ENCODE peak calls at places on chromosomes 4 and X, in four cellular contexts. S is fibroblast of the aortic adventitia, T is NCI-H1092, P is colonic mucosa. Q is an unnamed sample.

GRCh38 chr4:141686146-141686775 is 49.9 kb downstream of the IL15 start:
- DNase-seq in T (peak), P (no peak), S (peak), Q (no peak)

GRCh38 chrX:348461-349117 is 30.0 kb upstream of the GTPBP6 start:
- DNase-seq in P (no peak), T (no peak), S (peak), Q (no peak)

GRCh38 chr4:189502841-189503240 is 437.8 kb upstream of the FRG1 start:
- DNase-seq in P (no peak), T (no peak), S (no peak), Q (no peak)

GRCh38 chr4:69069085-69069484 is 27.2 kb upstream of the UGT2B7 start:
- DNase-seq in S (no peak), T (no peak), P (no peak), Q (no peak)

GRCh38 chrX:78839711-78840110 is 92.2 kb downstream of the LPAR4 start:
- DNase-seq in T (no peak), P (no peak), S (no peak), Q (no peak)

GRCh38 chrX:9340619-9341304 is 124.1 kb upstream of the TBL1X start:
- DNase-seq in P (peak), T (no peak), S (peak), Q (peak)

GRCh38 chr4:115969756-115970155 is 856.3 kb upstream of the NDST4 start:
- DNase-seq in T (no peak), P (no peak), S (no peak), Q (no peak)

GRCh38 chrX:73855546-73855945 is 292.5 kb downstream of the CHIC1 start:
- DNase-seq in P (peak), S (peak), T (peak), Q (peak)

GRCh38 chr4:108060164-108060563 is 70.5 kb downstream of the HADH start:
- DNase-seq in S (peak), T (no peak), P (no peak), Q (no peak)

GRCh38 chr4:21451032-21451431 is 497.5 kb downstream of the KCNIP4 start:
- DNase-seq in P (no peak), S (no peak), T (no peak), Q (no peak)

GRCh38 chrX:96182366-96182765 is 502.3 kb upstream of the DIAPH2 start:
- DNase-seq in T (no peak), S (peak), P (peak), Q (peak)

GRCh38 chr4:3202836-3203820 is 45.8 kb upstream of the MSANTD1 start:
- DNase-seq in S (peak), T (no peak), P (no peak), Q (no peak)

GRCh38 chrX:152601848-152602616 is 35.7 kb upstream of the GABRQ start:
- DNase-seq in S (no peak), P (peak), T (no peak), Q (peak)

GRCh38 chrX:20320461-20321159 is 53.9 kb upstream of the RPS6KA3 start:
- DNase-seq in T (no peak), S (no peak), P (no peak), Q (peak)

GRCh38 chrX:121642415-121642814 is 595.0 kb downstream of the GLUD2 start:
- DNase-seq in P (no peak), T (no peak), S (peak), Q (no peak)

GRCh38 chr4:186814535-186814934 is 90.9 kb upstream of the FAT1 start:
- DNase-seq in S (no peak), T (no peak), P (no peak), Q (no peak)